ENCODE peak calls at places on chromosome 13, in four cellular contexts. L, Z, D and S are unnamed samples.

GRCh38 chr13:108700421-108701170 is 71.2 kb downstream of the MYO16 start:
- DNase-seq in L (no peak), Z (no peak), D (no peak), S (no peak)

GRCh38 chr13:40230833-40231266 is 435.6 kb downstream of the FOXO1 start:
- DNase-seq in L (no peak), Z (no peak), D (no peak), S (no peak)

GRCh38 chr13:113724780-113725315 is 34.2 kb upstream of the TMEM255B start:
- DNase-seq in L (peak), Z (peak), D (peak), S (peak)

GRCh38 chr13:32889986-32890565 is 126.1 kb upstream of the KL start:
- DNase-seq in L (no peak), Z (no peak), D (no peak), S (no peak)

GRCh38 chr13:110965038-110965754 is 50.3 kb upstream of the ANKRD10 start:
- DNase-seq in L (peak), Z (peak), D (no peak), S (peak)

GRCh38 chr13:112733661-112734379 is 44.0 kb downstream of the ATP11A start:
- DNase-seq in L (no peak), Z (no peak), D (no peak), S (no peak)

GRCh38 chr13:75263741-75264407 is 218.1 kb downstream of the TBC1D4 start:
- DNase-seq in L (no peak), Z (no peak), D (no peak), S (no peak)

GRCh38 chr13:33092422-33092987 is 76.3 kb downstream of the KL start:
- DNase-seq in L (no peak), Z (no peak), D (no peak), S (no peak)

GRCh38 chr13:50574731-50575130 is 268.8 kb downstream of the DLEU7 start:
- DNase-seq in L (no peak), Z (no peak), D (no peak), S (no peak)

GRCh38 chr13:51539887-51540286 is 44.4 kb upstream of the WDFY2 start:
- DNase-seq in L (no peak), Z (no peak), D (no peak), S (no peak)

GRCh38 chr13:39273953-39274352 is 235.7 kb downstream of the NHLRC3 start:
- DNase-seq in L (no peak), Z (no peak), D (peak), S (no peak)

GRCh38 chr13:50969691-50970090 is 60.1 kb downstream of the RNASEH2B start:
- DNase-seq in L (no peak), Z (no peak), D (no peak), S (peak)

GRCh38 chr13:102680842-102681725 is 13.8 kb downstream of the METTL21C start:
- DNase-seq in L (no peak), Z (no peak), D (no peak), S (no peak)

GRCh38 chr13:78032132-78032531 is 113.5 kb upstream of the EDNRB start:
- DNase-seq in L (no peak), Z (no peak), D (no peak), S (no peak)

GRCh38 chr13:54194233-54195024 is 1165.8 kb downstream of the OLFM4 start:
- DNase-seq in L (no peak), Z (no peak), D (no peak), S (no peak)

GRCh38 chr13:51618626-51619025 is 34.4 kb downstream of the WDFY2 start:
- DNase-seq in L (no peak), Z (no peak), D (no peak), S (no peak)

GRCh38 chr13:20514866-20515265 is 10.8 kb downstream of the CRYL1 start:
- DNase-seq in L (no peak), Z (no peak), D (no peak), S (no peak)

GRCh38 chr13:47809411-47809810 is 191.7 kb downstream of the SUCLA2 start:
- DNase-seq in L (no peak), Z (no peak), D (no peak), S (no peak)

GRCh38 chr13:45527699-45528462 is 63.1 kb downstream of the COG3 start:
- DNase-seq in L (no peak), Z (no peak), D (no peak), S (peak)

GRCh38 chr13:46146898-46147297 is 35.1 kb downstream of the LCP1 start:
- DNase-seq in L (no peak), Z (no peak), D (peak), S (peak)

GRCh38 chr13:59690857-59691500 is 472.7 kb downstream of the DIAPH3 start:
- DNase-seq in L (no peak), Z (no peak), D (no peak), S (peak)

GRCh38 chr13:22014469-22014868 is 343.6 kb downstream of the FGF9 start:
- DNase-seq in L (no peak), Z (no peak), D (no peak), S (no peak)

GRCh38 chr13:98364648-98365047 is 187.6 kb upstream of the RNF113B start:
- DNase-seq in L (no peak), Z (no peak), D (no peak), S (no peak)

GRCh38 chr13:32136716-32137115 is 105.1 kb downstream of the FRY start:
- DNase-seq in L (no peak), Z (no peak), D (no peak), S (no peak)

GRCh38 chr13:24292476-24292875 is 16.9 kb upstream of the C1QTNF9 start:
- DNase-seq in L (no peak), Z (no peak), D (no peak), S (no peak)

GRCh38 chr13:106695139-106695538 is 127.2 kb upstream of the ARGLU1 start:
- DNase-seq in L (no peak), Z (no peak), D (no peak), S (no peak)

GRCh38 chr13:47426126-47426849 is 529.4 kb upstream of the HTR2A start:
- DNase-seq in L (no peak), Z (no peak), D (no peak), S (no peak)

GRCh38 chr13:31236211-31236786 is 36.5 kb downstream of the B3GLCT start:
- DNase-seq in L (no peak), Z (no peak), D (peak), S (peak)

GRCh38 chr13:113734099-113734825 is 24.8 kb upstream of the TMEM255B start:
- DNase-seq in L (no peak), Z (no peak), D (no peak), S (no peak)

GRCh38 chr13:80239571-80240255 is 101.2 kb downstream of the SPRY2 start:
- DNase-seq in L (no peak), Z (no peak), D (no peak), S (no peak)

GRCh38 chr13:28958018-28958417 is 137.9 kb downstream of the MTUS2 start:
- DNase-seq in L (no peak), Z (no peak), D (no peak), S (no peak)

GRCh38 chr13:49356224-49356623 is 87.6 kb downstream of the CAB39L start:
- DNase-seq in L (no peak), Z (no peak), D (no peak), S (no peak)

GRCh38 chr13:41601718-41602445 is 144.5 kb downstream of the RGCC start:
- DNase-seq in L (no peak), Z (no peak), D (no peak), S (no peak)

GRCh38 chr13:99442273-99442895 is 58.9 kb upstream of the TM9SF2 start:
- DNase-seq in L (peak), Z (no peak), D (peak), S (peak)

GRCh38 chr13:104253063-104253680 is 1187.0 kb upstream of the SLC10A2 start:
- DNase-seq in L (no peak), Z (no peak), D (no peak), S (no peak)

GRCh38 chr13:40433577-40433976 is 232.9 kb downstream of the FOXO1 start:
- DNase-seq in L (no peak), Z (no peak), D (no peak), S (no peak)

GRCh38 chr13:20126460-20127262 is 34.2 kb downstream of the GJA3 start:
- DNase-seq in L (no peak), Z (no peak), D (no peak), S (no peak)

GRCh38 chr13:73497430-73497829 is 438.6 kb downstream of the KLF5 start:
- DNase-seq in L (no peak), Z (no peak), D (no peak), S (no peak)

GRCh38 chr13:72246396-72246795 is 379.4 kb upstream of the DACH1 start:
- DNase-seq in L (no peak), Z (no peak), D (no peak), S (no peak)

GRCh38 chr13:42035905-42036521 is 12.4 kb upstream of the DGKH start:
- DNase-seq in L (no peak), Z (no peak), D (no peak), S (no peak)

GRCh38 chr13:43127103-43127817 is 103.9 kb downstream of the DNAJC15 start:
- DNase-seq in L (no peak), Z (no peak), D (no peak), S (no peak)

GRCh38 chr13:43128504-43128929 is 105.1 kb downstream of the DNAJC15 start:
- DNase-seq in L (no peak), Z (no peak), D (peak), S (no peak)

GRCh38 chr13:43127827-43128226 is 104.4 kb downstream of the DNAJC15 start:
- DNase-seq in L (no peak), Z (no peak), D (no peak), S (no peak)

GRCh38 chr13:43129021-43129420 is 105.6 kb downstream of the DNAJC15 start:
- DNase-seq in L (no peak), Z (no peak), D (no peak), S (no peak)

GRCh38 chr13:43129511-43130130 is 106.2 kb downstream of the DNAJC15 start:
- DNase-seq in L (no peak), Z (no peak), D (no peak), S (no peak)
- TF ChIP-seq FOXK2 in L (no peak), Z (no peak), D (no peak), S (no peak)

GRCh38 chr13:37026778-37027177 is 26.2 kb downstream of the EXOSC8 start:
- DNase-seq in L (no peak), Z (no peak), D (no peak), S (no peak)

GRCh38 chr13:37027639-37028038 is 27.1 kb downstream of the EXOSC8 start:
- DNase-seq in L (no peak), Z (no peak), D (no peak), S (no peak)

GRCh38 chr13:37029617-37030016 is 29.0 kb downstream of the EXOSC8 start:
- DNase-seq in L (no peak), Z (no peak), D (no peak), S (no peak)

GRCh38 chr13:37023871-37024270 is 23.3 kb downstream of the EXOSC8 start:
- DNase-seq in L (no peak), Z (no peak), D (no peak), S (no peak)
- TF ChIP-seq FOXK2 in L (no peak), Z (no peak), D (no peak), S (no peak)

GRCh38 chr13:25770601-25771000 is 281.2 kb downstream of the SHISA2 start:
- DNase-seq in L (no peak), Z (no peak), D (no peak), S (no peak)
- TF ChIP-seq FOXK2 in L (no peak), Z (no peak), D (no peak), S (no peak)

DNA sequence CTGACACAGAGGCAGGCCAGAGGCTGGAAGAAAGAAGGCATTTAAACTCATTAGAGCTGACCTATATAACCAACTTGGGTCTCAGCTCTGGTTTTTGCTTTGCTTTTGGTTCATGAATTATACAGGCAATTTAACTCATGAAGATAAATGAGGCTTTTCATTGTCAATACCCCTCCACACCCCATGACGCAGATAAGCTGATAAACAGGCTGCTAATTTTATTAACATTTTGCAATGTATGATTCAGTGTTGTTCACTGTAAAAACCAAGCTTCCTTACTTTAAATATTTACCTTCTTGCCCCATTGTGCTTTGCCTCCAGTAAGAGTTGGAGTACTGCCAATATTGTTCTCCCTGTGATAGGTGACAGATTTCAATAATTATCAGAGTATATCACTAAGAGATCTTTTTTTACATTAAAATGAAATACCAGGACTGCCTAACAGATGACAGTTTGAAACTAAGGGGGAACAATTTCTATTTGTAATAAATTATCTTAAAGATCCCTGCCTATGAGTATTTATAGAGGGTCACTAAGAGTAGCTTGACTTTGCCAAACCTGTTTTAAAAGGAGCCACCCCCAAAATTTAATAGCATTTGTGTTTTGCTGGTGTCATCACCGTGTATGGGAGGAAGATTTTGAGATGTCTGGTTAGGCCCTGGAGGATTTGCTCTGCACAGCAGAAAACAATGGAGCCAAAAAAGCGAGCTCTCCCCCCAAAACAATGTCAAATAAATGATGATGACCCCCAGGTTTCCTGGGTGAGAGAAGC is 472.7 kb upstream of the NBEA start:
- DNase-seq in L (no peak), Z (no peak), D (no peak), S (no peak)
- TF ChIP-seq FOXK2 in L (no peak), Z (no peak), D (no peak), S (no peak)